ENCODE peak calls at places on chromosomes 3 and 15, in nine cellular contexts. F is esophagus squamous epithelium, T is left ventricle myocardium inferior, X is coronary artery, G is Peyer's patch, W is epithelial cell of esophagus, Y is left lung, Q is endothelial cell of umbilical vein, O is A549. A is an unnamed sample.

GRCh38 chr3:197495059-197495455 is 60.7 kb downstream of the BDH1 start:
- DNase-seq in X (no peak), F (no peak), Q (peak), G (no peak), W (peak), Y (no peak), O (no peak), T (peak), A (no peak)

GRCh38 chr3:48634661-48635221 is 520 bp downstream of the SLC26A6 start:
- DNase-seq in X (no peak), F (no peak), Q (peak), G (peak), Y (peak), T (peak), W (peak), O (peak), A (no peak)

GRCh38 chr3:180698760-180699270 is 19.5 kb upstream of the CCDC39 start:
- DNase-seq in Q (no peak), W (peak), F (no peak), T (no peak), G (no peak), X (no peak), O (no peak), Y (no peak), A (no peak)

GRCh38 chr15:41952003-41952563 is 20.3 kb downstream of the EHD4 start:
- DNase-seq in Y (no peak), X (no peak), G (no peak), T (no peak), W (no peak), O (no peak), F (no peak), Q (no peak), A (peak)

GRCh38 chr3:151387443-151388241 is 3.1 kb upstream of the P2RY12 start:
- DNase-seq in Q (no peak), O (no peak), G (no peak), F (no peak), X (no peak), T (no peak), Y (no peak), W (no peak), A (no peak)

GRCh38 chr3:3665961-3666640 is 133.1 kb upstream of the LRRN1 start:
- DNase-seq in Q (no peak), W (no peak), X (no peak), F (no peak), Y (no peak), O (no peak), T (peak), G (no peak), A (no peak)

GRCh38 chr3:4978259-4978965 is 825 bp upstream of the BHLHE40 start:
- DNase-seq in X (peak), G (peak), T (peak), F (peak), O (peak), W (peak), Q (peak), Y (peak), A (peak)

GRCh38 chr3:172616061-172616461 is 92.8 kb upstream of the TNFSF10 start:
- DNase-seq in X (no peak), O (no peak), T (no peak), G (no peak), F (no peak), Y (no peak), W (no peak), Q (no peak), A (no peak)

GRCh38 chr15:32936283-32936918 is 218.6 kb downstream of the GREM1 start:
- DNase-seq in T (no peak), Q (peak), G (no peak), O (peak), F (no peak), Y (no peak), X (no peak), W (peak), A (no peak)

GRCh38 chr3:182331356-182331755 is 461.9 kb upstream of the ATP11B start:
- DNase-seq in T (no peak), Y (no peak), F (no peak), W (peak), G (no peak), X (no peak), O (no peak), Q (no peak), A (no peak)

GRCh38 chr15:47409601-47410000 is 307.7 kb upstream of the SEMA6D start:
- DNase-seq in Q (no peak), X (no peak), T (no peak), W (no peak), O (no peak), F (no peak), Y (no peak), G (no peak), A (no peak)

GRCh38 chr3:126964950-126965349 is 18.0 kb upstream of the PLXNA1 start:
- DNase-seq in G (no peak), T (peak), X (no peak), F (no peak), Y (no peak), Q (no peak), O (no peak), W (no peak), A (no peak)

GRCh38 chr15:48720646-48721045 is 75.1 kb upstream of the FBN1 start:
- DNase-seq in Q (no peak), G (no peak), T (no peak), F (no peak), W (peak), O (no peak), X (no peak), Y (no peak), A (no peak)

GRCh38 chr3:36993326-36994283 is at the start of gene MLH1:
- DNase-seq in F (no peak), Q (peak), G (peak), Y (peak), X (peak), W (peak), O (peak), T (peak), A (peak)

GRCh38 chr15:83653639-83654378 is at the start of gene ADAMTSL3:
- DNase-seq in W (peak), T (peak), F (no peak), O (peak), X (no peak), Q (no peak), G (peak), Y (peak), A (no peak)

GRCh38 chr15:34359416-34359815 is 7.6 kb downstream of the LPCAT4 start:
- DNase-seq in O (no peak), X (no peak), F (no peak), Q (no peak), G (peak), T (no peak), W (peak), Y (no peak), A (no peak)

GRCh38 chr3:197516517-197516889 is 39.3 kb downstream of the BDH1 start:
- DNase-seq in Y (no peak), W (peak), F (no peak), T (no peak), O (peak), X (no peak), Q (peak), G (no peak), A (no peak)

GRCh38 chr3:12638105-12638504 is 25.8 kb downstream of the RAF1 start:
- DNase-seq in X (no peak), W (no peak), Q (no peak), G (no peak), F (no peak), O (no peak), T (no peak), Y (no peak), A (no peak)

GRCh38 chr3:119329551-119329950 is 35.4 kb downstream of the ARHGAP31 start:
- DNase-seq in O (no peak), Q (no peak), T (no peak), Y (no peak), W (no peak), X (no peak), F (no peak), G (no peak), A (no peak)

GRCh38 chr3:142500211-142500610 is 52.4 kb upstream of the XRN1 start:
- DNase-seq in F (no peak), G (no peak), Y (no peak), W (no peak), Q (no peak), O (no peak), X (no peak), T (no peak), A (no peak)

GRCh38 chr3:177538064-177538742 is 340.9 kb upstream of the TBL1XR1 start:
- DNase-seq in Y (no peak), F (no peak), W (no peak), Q (peak), G (no peak), T (peak), X (no peak), O (no peak), A (no peak)

GRCh38 chr3:38835939-38836338 is 19.9 kb upstream of the SCN10A start:
- DNase-seq in W (no peak), Y (no peak), O (no peak), Q (no peak), F (no peak), T (no peak), X (no peak), G (no peak), A (no peak)

DNA sequence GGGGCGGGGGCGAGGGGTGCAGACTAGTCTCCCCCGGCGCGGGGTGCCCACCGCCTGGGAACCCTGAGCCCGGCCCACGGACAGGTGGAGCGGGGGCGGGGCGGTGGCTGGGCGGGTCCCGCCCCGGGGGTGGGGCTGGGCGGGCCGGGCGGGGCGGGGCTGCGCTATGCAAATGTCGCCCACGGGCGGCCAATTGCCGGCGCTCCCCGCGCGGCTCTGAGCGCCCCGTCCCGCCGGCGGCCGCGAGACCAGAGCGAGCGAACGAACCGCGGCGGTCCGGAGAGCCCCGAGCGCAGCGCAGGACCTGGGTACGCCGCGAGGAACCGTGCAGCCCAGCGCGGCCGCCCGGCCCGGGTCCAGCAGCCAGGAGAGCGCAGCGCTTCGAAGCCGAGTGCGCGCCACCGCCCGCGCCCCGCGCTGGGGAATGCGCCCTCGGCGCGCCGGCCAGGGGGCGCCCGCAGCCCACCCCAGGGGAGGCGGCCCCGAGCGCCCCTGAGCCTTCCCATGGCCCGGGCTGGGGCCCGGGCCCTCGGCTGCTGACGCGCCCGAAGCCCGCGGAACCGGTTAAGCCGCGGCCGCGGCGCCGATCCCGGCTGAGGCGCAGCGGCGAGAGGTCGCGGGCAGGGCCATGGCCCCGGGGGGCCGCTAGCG is at the start of gene SEMA3F:
- DNase-seq in W (peak), Y (peak), T (peak), X (no peak), G (peak), Q (peak), F (no peak), O (peak), A (no peak)
- TF ChIP-seq CTCF in W (no peak), Y (no peak), T (peak), X (no peak), G (no peak), Q (peak), F (no peak), O (peak), A (peak)

GRCh38 chr3:52143616-52144015 is 10.6 kb downstream of the POC1A start:
- DNase-seq in T (no peak), Y (no peak), X (no peak), W (no peak), G (no peak), O (no peak), Q (no peak), F (no peak), A (no peak)

GRCh38 chr3:52143156-52143555 is 11.1 kb downstream of the POC1A start:
- DNase-seq in G (no peak), W (no peak), Q (no peak), T (no peak), O (no peak), F (no peak), X (no peak), Y (no peak), A (no peak)

GRCh38 chr3:52140792-52141191 is 13.4 kb downstream of the POC1A start:
- DNase-seq in O (no peak), T (no peak), X (no peak), G (no peak), F (no peak), Y (no peak), Q (no peak), W (no peak), A (no peak)

GRCh38 chr3:52140000-52140399 is 14.2 kb downstream of the POC1A start:
- DNase-seq in F (no peak), Y (no peak), O (no peak), T (peak), X (no peak), W (no peak), Q (no peak), G (no peak), A (no peak)

DNA sequence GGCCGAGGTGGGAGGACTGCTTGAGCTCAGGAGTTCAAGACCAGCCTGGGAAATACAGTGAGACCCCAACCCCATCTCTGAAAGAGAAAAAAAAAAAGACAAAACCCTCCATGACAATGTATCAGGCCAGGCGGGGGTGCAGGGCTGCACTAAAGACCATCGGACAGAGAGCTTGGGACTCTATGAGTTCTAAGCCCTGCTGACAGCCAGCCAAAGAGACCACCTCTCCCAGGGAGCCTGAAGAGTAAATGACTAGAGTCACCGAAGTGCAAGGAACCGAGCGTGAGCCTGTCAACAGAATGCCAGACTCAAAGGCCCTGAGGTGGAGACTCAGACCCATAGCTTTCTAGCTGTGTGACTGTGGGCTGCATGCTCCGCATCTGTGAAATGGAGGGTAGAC is 12.5 kb downstream of the POC1A start:
- DNase-seq in Y (no peak), G (no peak), O (no peak), F (no peak), T (no peak), X (no peak), Q (no peak), W (no peak), A (no peak)
- TF ChIP-seq CTCF in Y (no peak), G (no peak), O (no peak), F (no peak), T (no peak), X (no peak), Q (no peak), W (no peak), A (no peak)

DNA sequence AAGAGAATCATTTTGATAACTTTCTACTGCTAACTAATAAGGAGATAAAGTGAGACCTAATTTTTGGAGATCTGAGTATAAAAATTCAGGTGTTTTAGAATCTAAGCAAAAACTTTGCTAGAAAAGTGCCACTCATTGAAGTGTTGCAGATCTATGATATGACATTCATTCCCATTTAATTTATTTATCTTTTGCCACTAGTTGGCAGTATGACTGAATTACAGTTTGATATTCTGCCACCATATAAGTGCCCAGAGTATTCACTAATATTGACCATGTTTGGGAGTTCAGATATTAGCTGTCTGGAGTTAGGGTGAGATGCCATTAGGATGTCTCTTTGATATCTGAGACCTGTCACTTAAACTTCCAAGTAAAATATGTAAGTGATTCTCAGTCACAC is 251.3 kb upstream of the GBE1 start:
- DNase-seq in T (no peak), Y (no peak), X (no peak), G (no peak), O (no peak), F (no peak), Q (peak), W (peak), A (no peak)
- TF ChIP-seq CTCF in T (peak), Y (no peak), X (no peak), G (peak), O (peak), F (peak), Q (peak), W (peak), A (peak)

GRCh38 chr3:41095702-41096101 is 103.6 kb upstream of the CTNNB1 start:
- DNase-seq in O (no peak), W (peak), Y (no peak), F (no peak), T (no peak), G (no peak), Q (peak), X (no peak), A (no peak)
- TF ChIP-seq CTCF in O (no peak), W (no peak), Y (no peak), F (peak), T (no peak), G (no peak), Q (no peak), X (no peak), A (no peak)

GRCh38 chr15:97301166-97301565 is 659.3 kb upstream of the ARRDC4 start:
- DNase-seq in O (no peak), G (no peak), T (no peak), W (no peak), Y (no peak), Q (no peak), X (no peak), F (no peak), A (no peak)
- TF ChIP-seq CTCF in O (no peak), G (no peak), T (no peak), W (no peak), Y (no peak), Q (no peak), X (no peak), F (no peak), A (no peak)